ENCODE peak calls at places on chromosomes 12 and 14, in eight cellular contexts. O is NB4, R is upper lobe of right lung, Q is psoas muscle, G is IMR-90, X is tibial artery, E is fibroblast of lung, T is coronary artery. C is an unnamed sample.

GRCh38 chr14:90301580-90302181 is 30.1 kb downstream of the NRDE2 start:
- DNase-seq in O (peak), R (no peak), Q (no peak), G (peak), X (no peak), E (peak), T (no peak), C (no peak)

GRCh38 chr12:131103614-131104463 is 150.1 kb downstream of the ADGRD1 start:
- DNase-seq in O (no peak), R (peak), Q (no peak), G (no peak), X (peak), E (no peak), T (peak), C (no peak)

GRCh38 chr12:2640709-2641108 is 154.1 kb upstream of the FKBP4 start:
- DNase-seq in O (peak), R (peak), Q (no peak), G (peak), X (peak), E (peak), T (peak), C (no peak)

GRCh38 chr12:47935196-47935595 is 28.2 kb upstream of the TMEM106C start:
- DNase-seq in O (no peak), R (no peak), Q (peak), G (peak), X (no peak), E (peak), T (no peak), C (no peak)

GRCh38 chr14:55450539-55450938 is 10.1 kb upstream of the TBPL2 start:
- DNase-seq in O (no peak), R (no peak), Q (no peak), G (no peak), X (no peak), E (no peak), T (no peak), C (no peak)

GRCh38 chr14:87187787-87188186 is 805.2 kb downstream of the GALC start:
- DNase-seq in O (no peak), R (no peak), Q (no peak), G (no peak), X (no peak), E (no peak), T (no peak), C (no peak)

GRCh38 chr12:95118138-95118787 is 44.8 kb upstream of the NR2C1 start:
- DNase-seq in O (no peak), R (no peak), Q (no peak), G (peak), X (no peak), E (peak), T (no peak), C (no peak)

GRCh38 chr12:104547239-104547638 is 90.5 kb downstream of the CHST11 start:
- DNase-seq in O (no peak), R (peak), Q (no peak), G (no peak), X (no peak), E (no peak), T (no peak), C (no peak)

GRCh38 chr12:94650143-94651056 is at the start of gene TMCC3:
- DNase-seq in O (peak), R (peak), Q (peak), G (no peak), X (peak), E (peak), T (no peak), C (no peak)

GRCh38 chr12:96448287-96448686 is 41.1 kb upstream of the CFAP54 start:
- DNase-seq in O (no peak), R (no peak), Q (no peak), G (peak), X (no peak), E (peak), T (no peak), C (no peak)

GRCh38 chr12:2719405-2719804 is 75.4 kb upstream of the FKBP4 start:
- DNase-seq in O (no peak), R (no peak), Q (no peak), G (no peak), X (no peak), E (no peak), T (no peak), C (no peak)

GRCh38 chr12:16349132-16349463 is 1.7 kb downstream of the MGST1 start:
- DNase-seq in O (peak), R (no peak), Q (peak), G (peak), X (peak), E (peak), T (peak), C (no peak)

GRCh38 chr12:124563401-124563800 is 4.0 kb downstream of the NCOR2 start:
- DNase-seq in O (no peak), R (no peak), Q (no peak), G (no peak), X (no peak), E (no peak), T (no peak), C (no peak)

GRCh38 chr12:58601529-58601928 is 318.8 kb downstream of the LRIG3 start:
- DNase-seq in O (no peak), R (no peak), Q (no peak), G (no peak), X (no peak), E (no peak), T (no peak), C (no peak)

GRCh38 chr12:19896534-19896933 is 457.2 kb downstream of the AEBP2 start:
- DNase-seq in O (no peak), R (no peak), Q (no peak), G (no peak), X (no peak), E (no peak), T (no peak), C (no peak)

GRCh38 chr14:24226477-24226876 is 5.7 kb downstream of the NEDD8 start:
- DNase-seq in O (no peak), R (no peak), Q (no peak), G (no peak), X (no peak), E (no peak), T (no peak), C (no peak)

GRCh38 chr14:62185078-62185477 is 422.9 kb downstream of the SNAPC1 start:
- DNase-seq in O (no peak), R (no peak), Q (no peak), G (peak), X (no peak), E (peak), T (no peak), C (no peak)

GRCh38 chr12:100554608-100555077 is 18.8 kb upstream of the GAS2L3 start:
- DNase-seq in O (peak), R (no peak), Q (no peak), G (peak), X (no peak), E (peak), T (no peak), C (peak)

GRCh38 chr12:76055393-76055792 is 23.8 kb upstream of the PHLDA1 start:
- DNase-seq in O (no peak), R (no peak), Q (no peak), G (no peak), X (no peak), E (no peak), T (no peak), C (no peak)

GRCh38 chr12:57837779-57838562 is 8.6 kb downstream of the CTDSP2 start:
- DNase-seq in O (peak), R (peak), Q (peak), G (peak), X (no peak), E (peak), T (no peak), C (no peak)

GRCh38 chr12:119148049-119148448 is 30.7 kb upstream of the HSPB8 start:
- DNase-seq in O (no peak), R (no peak), Q (no peak), G (no peak), X (no peak), E (no peak), T (no peak), C (no peak)

GRCh38 chr12:94098466-94098865 is 49.9 kb upstream of the PLXNC1 start:
- DNase-seq in O (no peak), R (no peak), Q (no peak), G (peak), X (no peak), E (peak), T (no peak), C (no peak)

GRCh38 chr12:70264067-70264867 is 21.0 kb downstream of the CNOT2 start:
- DNase-seq in O (peak), R (no peak), Q (no peak), G (no peak), X (no peak), E (no peak), T (no peak), C (no peak)

GRCh38 chr12:110180591-110181005 is 56.4 kb downstream of the IFT81 start:
- DNase-seq in O (no peak), R (no peak), Q (no peak), G (peak), X (no peak), E (peak), T (no peak), C (no peak)

GRCh38 chr12:115541891-115542361 is 735.6 kb downstream of the MED13L start:
- DNase-seq in O (no peak), R (no peak), Q (no peak), G (no peak), X (no peak), E (no peak), T (no peak), C (no peak)

GRCh38 chr14:59406454-59407245 is 58.5 kb downstream of the GPR135 start:
- DNase-seq in O (no peak), R (no peak), Q (no peak), G (peak), X (no peak), E (peak), T (no peak), C (no peak)

GRCh38 chr12:122975790-122976647 is 975 bp downstream of the OGFOD2 start:
- DNase-seq in O (peak), R (no peak), Q (no peak), G (no peak), X (peak), E (no peak), T (no peak), C (no peak)

GRCh38 chr12:131487379-131488129 is 223.3 kb upstream of the SFSWAP start:
- DNase-seq in O (no peak), R (no peak), Q (no peak), G (no peak), X (no peak), E (no peak), T (no peak), C (no peak)

GRCh38 chr12:110174373-110174996 is 50.3 kb downstream of the IFT81 start:
- DNase-seq in O (no peak), R (no peak), Q (no peak), G (no peak), X (no peak), E (no peak), T (no peak), C (no peak)

GRCh38 chr12:54024581-54024980 is 3.7 kb upstream of the HOXC6 start:
- DNase-seq in O (no peak), R (no peak), Q (peak), G (no peak), X (no peak), E (no peak), T (no peak), C (no peak)

GRCh38 chr14:99686557-99687283 is 2.6 kb downstream of the CYP46A1 start:
- DNase-seq in O (peak), R (no peak), Q (no peak), G (no peak), X (peak), E (no peak), T (no peak), C (no peak)

GRCh38 chr12:61554268-61555008 is 705.8 kb upstream of the USP15 start:
- DNase-seq in O (no peak), R (no peak), Q (no peak), G (no peak), X (no peak), E (no peak), T (no peak), C (no peak)

GRCh38 chr14:90288646-90289355 is 32.4 kb downstream of the PSMC1 start:
- DNase-seq in O (no peak), R (peak), Q (no peak), G (peak), X (no peak), E (peak), T (no peak), C (no peak)

GRCh38 chr12:102769323-102769916 is 147.6 kb downstream of the PAH start:
- DNase-seq in O (peak), R (no peak), Q (peak), G (peak), X (peak), E (peak), T (no peak), C (peak)

GRCh38 chr14:98548071-98548686 is 723.8 kb downstream of the BCL11B start:
- DNase-seq in O (no peak), R (no peak), Q (no peak), G (no peak), X (no peak), E (no peak), T (no peak), C (no peak)

GRCh38 chr12:32534698-32535097 is 135.3 kb downstream of the FGD4 start:
- DNase-seq in O (no peak), R (no peak), Q (no peak), G (no peak), X (no peak), E (no peak), T (no peak), C (no peak)
- H3K4me3 ChIP-seq in O (peak), R (peak), Q (peak), G (peak), X (peak), E (peak), T (peak), C (no peak)

GRCh38 chr14:72892879-72893635 is 844 bp downstream of the DPF3 start:
- DNase-seq in O (peak), R (peak), Q (peak), G (no peak), X (no peak), E (no peak), T (no peak), C (no peak)

GRCh38 chr14:72893636-72894322 is at the start of gene DPF3:
- DNase-seq in O (peak), R (peak), Q (peak), G (peak), X (peak), E (peak), T (peak), C (peak)

GRCh38 chr14:72894323-72894622 is 372 bp upstream of the DPF3 start:
- DNase-seq in O (no peak), R (no peak), Q (no peak), G (no peak), X (no peak), E (no peak), T (no peak), C (no peak)

GRCh38 chr14:72892103-72892878 is 1.6 kb downstream of the DPF3 start:
- DNase-seq in O (no peak), R (no peak), Q (no peak), G (peak), X (no peak), E (peak), T (no peak), C (no peak)

DNA sequence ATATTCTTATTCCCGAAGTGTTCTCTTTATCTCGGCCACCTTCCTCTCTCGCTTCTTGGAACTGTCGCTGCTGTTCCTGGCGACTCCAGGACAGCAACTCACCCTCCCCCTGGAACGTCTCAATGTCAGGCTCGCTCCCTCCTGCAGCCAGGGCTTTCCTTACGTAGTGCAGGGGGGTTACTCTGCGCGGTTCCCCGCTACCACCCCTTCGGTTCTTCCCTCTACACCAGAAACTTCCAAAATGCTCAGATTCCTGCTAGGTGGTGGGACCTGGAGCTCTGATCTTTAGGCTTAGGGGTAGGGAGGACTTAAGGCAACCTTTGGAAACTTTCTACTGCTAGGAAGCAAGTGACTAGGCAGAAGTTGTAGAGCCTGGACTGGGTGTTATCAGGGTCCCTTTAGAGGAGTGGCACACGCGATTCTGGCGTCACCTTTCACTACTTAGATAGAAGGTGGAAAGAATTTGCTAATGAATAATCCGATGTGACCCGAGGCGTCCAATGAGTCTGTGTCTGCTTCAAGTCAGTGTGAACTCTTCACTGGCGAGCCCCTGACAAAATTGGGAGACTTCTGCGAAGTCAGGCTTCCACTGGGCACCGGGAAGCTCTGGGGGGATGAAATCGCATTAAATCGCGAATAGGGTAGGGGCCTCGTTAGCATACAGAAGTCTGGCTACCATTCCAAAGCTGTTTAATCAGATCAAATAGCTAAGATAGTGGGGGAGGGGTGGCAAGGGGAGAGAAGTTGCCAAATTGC is 900 bp upstream of the DPF3 start:
- DNase-seq in O (no peak), R (no peak), Q (peak), G (no peak), X (no peak), E (no peak), T (no peak), C (no peak)
- H3K4me3 ChIP-seq in O (peak), R (peak), Q (peak), G (peak), X (peak), E (peak), T (peak), C (peak)

GRCh38 chr14:105481886-105482454 is 4.7 kb upstream of the CRIP1 start:
- DNase-seq in O (peak), R (peak), Q (peak), G (peak), X (peak), E (peak), T (peak), C (no peak)
- H3K4me3 ChIP-seq in O (no peak), R (peak), Q (peak), G (no peak), X (peak), E (no peak), T (peak), C (no peak)

GRCh38 chr12:79688376-79689040 is 2.3 kb downstream of the PAWR start:
- DNase-seq in O (no peak), R (no peak), Q (no peak), G (no peak), X (no peak), E (no peak), T (no peak), C (no peak)

GRCh38 chr12:79685068-79685467 is 5.7 kb downstream of the PAWR start:
- DNase-seq in O (no peak), R (no peak), Q (no peak), G (peak), X (no peak), E (peak), T (no peak), C (no peak)

GRCh38 chr12:79689041-79689476 is 1.7 kb downstream of the PAWR start:
- DNase-seq in O (no peak), R (no peak), Q (no peak), G (no peak), X (no peak), E (no peak), T (no peak), C (no peak)

GRCh38 chr12:79687711-79688270 is 3.0 kb downstream of the PAWR start:
- DNase-seq in O (no peak), R (no peak), Q (no peak), G (peak), X (no peak), E (no peak), T (no peak), C (no peak)

GRCh38 chr12:79686171-79686570 is 4.6 kb downstream of the PAWR start:
- DNase-seq in O (no peak), R (no peak), Q (no peak), G (no peak), X (no peak), E (no peak), T (no peak), C (no peak)
- H3K4me3 ChIP-seq in O (no peak), R (no peak), Q (no peak), G (no peak), X (peak), E (no peak), T (peak), C (no peak)

GRCh38 chr12:106645074-106645421 is 62.2 kb downstream of the RFX4 start:
- DNase-seq in O (no peak), R (peak), Q (peak), G (no peak), X (no peak), E (no peak), T (no peak), C (no peak)
- H3K4me3 ChIP-seq in O (no peak), R (no peak), Q (peak), G (no peak), X (no peak), E (no peak), T (no peak), C (no peak)

GRCh38 chr12:8987589-8988205 is 1.6 kb upstream of the KLRG1 start:
- DNase-seq in O (no peak), R (no peak), Q (no peak), G (no peak), X (no peak), E (no peak), T (no peak), C (no peak)
- H3K4me3 ChIP-seq in O (no peak), R (no peak), Q (no peak), G (no peak), X (no peak), E (no peak), T (no peak), C (no peak)

GRCh38 chr14:101934751-101935150 is 29.6 kb upstream of the DYNC1H1 start:
- DNase-seq in O (no peak), R (no peak), Q (peak), G (no peak), X (peak), E (no peak), T (no peak), C (no peak)

GRCh38 chr14:101945171-101945570 is 19.2 kb upstream of the DYNC1H1 start:
- DNase-seq in O (no peak), R (no peak), Q (no peak), G (no peak), X (no peak), E (no peak), T (no peak), C (peak)

GRCh38 chr14:101937926-101938767 is 26.2 kb upstream of the DYNC1H1 start:
- DNase-seq in O (no peak), R (peak), Q (peak), G (no peak), X (no peak), E (no peak), T (no peak), C (no peak)

GRCh38 chr14:101944451-101944850 is 19.9 kb upstream of the DYNC1H1 start:
- DNase-seq in O (no peak), R (no peak), Q (no peak), G (no peak), X (no peak), E (no peak), T (no peak), C (no peak)

GRCh38 chr14:101939771-101940170 is 24.6 kb upstream of the DYNC1H1 start:
- DNase-seq in O (no peak), R (peak), Q (no peak), G (no peak), X (no peak), E (no peak), T (no peak), C (no peak)
- H3K4me3 ChIP-seq in O (no peak), R (no peak), Q (no peak), G (no peak), X (no peak), E (no peak), T (no peak), C (no peak)

C was measured in iPS DF 6.9.